ENCODE peak calls at places on chromosomes 4 and X, in seven cellular contexts. Q, T, C, R, F, A and S are unnamed samples.
A peak's percentile ranks its signal among the peaks of the same experiment; 100 is the strongest.

GRCh38 chrX:119477812-119478232 is 9.6 kb downstream of the SLC25A5 start:
- DNase-seq in Q (no peak), T (peak; percentile 69), C (no peak), R (no peak), F (no peak), A (no peak), S (peak; percentile 33)

GRCh38 chr4:128287159-128287870 is at the start of gene PGRMC2:
- DNase-seq in Q (peak; percentile 53), T (peak; percentile 21), C (peak; percentile 75), R (no peak), F (peak; percentile 82), A (peak; percentile 67), S (no peak)

GRCh38 chrX:34483980-34484379 is 173.1 kb downstream of the TMEM47 start:
- DNase-seq in Q (no peak), T (no peak), C (no peak), R (no peak), F (no peak), A (no peak), S (no peak)

GRCh38 chr4:6758732-6759131 is 23.8 kb upstream of the KIAA0232 start:
- DNase-seq in Q (no peak), T (no peak), C (no peak), R (no peak), F (no peak), A (no peak), S (no peak)

GRCh38 chr4:48127882-48128394 is 6.1 kb downstream of the TXK start:
- DNase-seq in Q (peak; percentile 55), T (peak; percentile 44), C (peak; percentile 96), R (peak; percentile 82), F (no peak), A (peak; percentile 84), S (peak; percentile 78)

GRCh38 chr4:167903291-167903721 is 189.0 kb upstream of the ANXA10 start:
- DNase-seq in Q (no peak), T (no peak), C (no peak), R (no peak), F (no peak), A (no peak), S (no peak)

GRCh38 chr4:173529505-173530325 is at the start of gene HAND2:
- DNase-seq in Q (no peak), T (no peak), C (peak; percentile 69), R (no peak), F (no peak), A (peak; percentile 72), S (no peak)

GRCh38 chrX:125101971-125102750 is 217.5 kb upstream of the TEX13C start:
- DNase-seq in Q (no peak), T (no peak), C (no peak), R (no peak), F (no peak), A (no peak), S (no peak)

GRCh38 chr4:62923783-62924182 is 1485.5 kb downstream of the TECRL start:
- DNase-seq in Q (no peak), T (no peak), C (no peak), R (no peak), F (no peak), A (no peak), S (no peak)

GRCh38 chr4:146134761-146135160 is 40.8 kb upstream of the LSM6 start:
- DNase-seq in Q (peak; percentile 82), T (no peak), C (no peak), R (no peak), F (no peak), A (no peak), S (no peak)

GRCh38 chr4:173500841-173501591 is 29.0 kb downstream of the HAND2 start:
- DNase-seq in Q (no peak), T (no peak), C (peak; percentile 68), R (no peak), F (no peak), A (peak; percentile 63), S (no peak)

GRCh38 chr4:177485528-177485927 is 43.3 kb upstream of the AGA start:
- DNase-seq in Q (no peak), T (no peak), C (no peak), R (no peak), F (no peak), A (no peak), S (no peak)

GRCh38 chrX:150486011-150486410 is 82.4 kb upstream of the MTM1 start:
- DNase-seq in Q (no peak), T (peak; percentile 47), C (peak; percentile 74), R (no peak), F (no peak), A (peak; percentile 53), S (peak; percentile 47)

DNA sequence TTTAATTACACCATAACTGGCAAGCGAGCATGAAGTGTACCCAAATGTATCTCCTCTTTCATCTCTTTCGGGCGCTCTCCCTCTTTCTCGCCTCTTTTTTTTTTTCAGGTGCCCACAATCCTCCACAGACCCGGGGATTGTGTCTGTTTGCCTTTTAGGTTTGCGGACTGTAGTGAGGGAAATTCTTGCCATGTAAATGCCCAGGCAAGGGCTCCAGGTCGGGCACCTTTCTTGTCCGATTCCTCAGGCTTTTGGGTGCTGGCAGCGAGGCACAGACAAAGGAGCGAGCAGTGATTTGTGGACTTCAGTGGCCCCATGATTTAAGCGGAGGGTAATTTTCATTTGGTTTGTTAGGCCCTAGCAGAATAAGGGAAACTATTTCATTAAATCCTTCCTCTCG is 1.1 kb upstream of the PHOX2B start:
- DNase-seq in Q (no peak), T (no peak), C (no peak), R (no peak), F (no peak), A (no peak), S (no peak)
- H3K27me3 ChIP-seq in Q (peaks cover 6% of the 10 kb centered on the region), T (peaks cover 55% of the 10 kb centered on the region), C (peaks cover 100% of the 10 kb centered on the region), R (peaks cover 95% of the 10 kb centered on the region), F (peaks cover 97% of the 10 kb centered on the region), A (peaks cover 100% of the 10 kb centered on the region), S (peaks cover 71% of the 10 kb centered on the region)

GRCh38 chr4:109148577-109149075 is 153.8 kb downstream of the COL25A1 start:
- DNase-seq in Q (no peak), T (no peak), C (no peak), R (no peak), F (no peak), A (no peak), S (no peak)
- TF ChIP-seq POLR2AphosphoS5 in Q (no peak), T (no peak), C (no peak), R (no peak), F (no peak), A (no peak), S (no peak)

DNA sequence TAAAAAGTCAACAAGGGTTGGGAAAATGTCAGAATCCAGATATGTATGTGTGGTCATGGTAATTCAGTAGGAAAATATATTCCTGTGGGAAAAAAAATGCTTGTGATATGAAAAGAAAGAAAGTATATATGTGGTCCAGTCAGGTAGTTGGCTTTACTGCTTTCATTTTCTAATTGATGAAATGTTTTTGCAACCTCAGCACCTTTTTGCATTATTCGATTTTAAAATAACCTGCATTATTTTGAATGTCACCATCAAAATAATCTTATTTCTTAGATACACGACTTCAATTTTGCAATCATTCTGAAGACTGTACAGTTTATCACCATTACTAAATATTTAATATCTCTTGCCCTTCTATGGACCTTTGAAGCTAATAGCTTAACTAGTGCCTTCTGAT is 170.8 kb upstream of the SPANXN4 start:
- DNase-seq in Q (no peak), T (no peak), C (no peak), R (no peak), F (no peak), A (no peak), S (no peak)
- H3K27me3 ChIP-seq in Q (no peaks in the 10 kb centered on the region), T (no peaks in the 10 kb centered on the region), C (no peaks in the 10 kb centered on the region), R (no peaks in the 10 kb centered on the region), F (no peaks in the 10 kb centered on the region), A (no peaks in the 10 kb centered on the region), S (no peaks in the 10 kb centered on the region)

DNA sequence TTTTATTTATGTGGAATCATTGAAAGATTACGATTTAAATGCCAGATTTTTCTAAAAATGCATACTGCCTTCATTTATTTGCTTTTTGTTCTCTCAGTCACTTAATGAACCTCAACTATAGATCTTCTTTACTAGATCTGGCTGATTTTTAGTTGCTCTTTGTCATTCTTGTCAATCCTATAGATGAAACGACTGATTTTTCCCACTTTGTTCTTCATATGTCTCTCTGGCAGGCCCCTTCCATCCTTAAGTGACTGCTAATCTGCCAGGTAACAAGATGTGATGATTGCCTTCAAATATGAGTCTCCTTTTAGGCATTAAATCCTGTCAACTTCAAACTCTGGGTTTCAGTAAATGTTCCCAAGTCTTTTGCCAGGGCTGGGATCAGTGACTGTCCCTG is 61.0 kb downstream of the ALG13 start:
- DNase-seq in Q (no peak), T (no peak), C (no peak), R (no peak), F (no peak), A (no peak), S (no peak)
- TF ChIP-seq POLR2AphosphoS5 in Q (no peak), T (no peak), C (no peak), R (no peak), F (no peak), A (no peak), S (no peak)